ENCODE peak calls at places on chromosomes 11 and 22, in four cellular contexts. One of them, this sample, is unnamed.

GRCh38 chr11:24043842-24044241 is 453.0 kb upstream of the LUZP2 start:
- DNase-seq in fibroblast of mammary gland: no peak
- DNase-seq in IMR-90: no peak
- DNase-seq in GM13977: no peak
- DNase-seq in this sample: no peak

GRCh38 chr22:40509401-40510134 is 127.0 kb downstream of the MRTFA start:
- DNase-seq in fibroblast of mammary gland: peak
- DNase-seq in IMR-90: peak
- DNase-seq in GM13977: no peak
- DNase-seq in this sample: no peak

GRCh38 chr22:31451709-31452571 is 37.7 kb downstream of the EIF4ENIF1 start:
- DNase-seq in fibroblast of mammary gland: peak
- DNase-seq in IMR-90: peak
- DNase-seq in GM13977: peak
- DNase-seq in this sample: no peak

GRCh38 chr22:37133304-37134018 is 16.3 kb downstream of the IL2RB start:
- DNase-seq in fibroblast of mammary gland: no peak
- DNase-seq in IMR-90: no peak
- DNase-seq in GM13977: no peak
- DNase-seq in this sample: no peak

GRCh38 chr11:65391007-65391406 is 4.6 kb downstream of the FRMD8 start:
- DNase-seq in fibroblast of mammary gland: peak
- DNase-seq in IMR-90: peak
- DNase-seq in GM13977: no peak
- DNase-seq in this sample: no peak

GRCh38 chr11:71245601-71246391 is 6.6 kb downstream of the SHANK2 start:
- DNase-seq in fibroblast of mammary gland: no peak
- DNase-seq in IMR-90: no peak
- DNase-seq in GM13977: no peak
- DNase-seq in this sample: no peak

GRCh38 chr11:57493507-57494503 is 21.7 kb downstream of the SLC43A1 start:
- DNase-seq in fibroblast of mammary gland: no peak
- DNase-seq in IMR-90: peak
- DNase-seq in GM13977: peak
- DNase-seq in this sample: peak

GRCh38 chr11:19498986-19499669 is 213.5 kb upstream of the NAV2 start:
- DNase-seq in fibroblast of mammary gland: peak
- DNase-seq in IMR-90: peak
- DNase-seq in GM13977: no peak
- DNase-seq in this sample: no peak

GRCh38 chr11:71354394-71355105 is 93.6 kb downstream of the DHCR7 start:
- DNase-seq in fibroblast of mammary gland: no peak
- DNase-seq in IMR-90: no peak
- DNase-seq in GM13977: no peak
- DNase-seq in this sample: no peak

GRCh38 chr11:133064152-133064877 is 468.0 kb downstream of the OPCML start:
- DNase-seq in fibroblast of mammary gland: peak
- DNase-seq in IMR-90: peak
- DNase-seq in GM13977: no peak
- DNase-seq in this sample: peak

GRCh38 chr22:21938906-21939305 is 13.7 kb downstream of the PPM1F start:
- DNase-seq in fibroblast of mammary gland: no peak
- DNase-seq in IMR-90: no peak
- DNase-seq in GM13977: no peak
- DNase-seq in this sample: no peak

GRCh38 chr11:114064216-114064615 is 4.7 kb downstream of the ZBTB16 start:
- DNase-seq in fibroblast of mammary gland: no peak
- DNase-seq in IMR-90: no peak
- DNase-seq in GM13977: no peak
- DNase-seq in this sample: no peak

GRCh38 chr11:115391598-115391997 is 112.6 kb downstream of the CADM1 start:
- DNase-seq in fibroblast of mammary gland: no peak
- DNase-seq in IMR-90: peak
- DNase-seq in GM13977: no peak
- DNase-seq in this sample: no peak

GRCh38 chr22:19195796-19196731 is 17.5 kb upstream of the SLC25A1 start:
- DNase-seq in fibroblast of mammary gland: no peak
- DNase-seq in IMR-90: no peak
- DNase-seq in GM13977: no peak
- DNase-seq in this sample: peak

GRCh38 chr11:105177658-105178057 is 38.1 kb upstream of the CARD18 start:
- DNase-seq in fibroblast of mammary gland: peak
- DNase-seq in IMR-90: peak
- DNase-seq in GM13977: no peak
- DNase-seq in this sample: no peak

GRCh38 chr11:63829823-63830489 is 9.0 kb upstream of the MARK2 start:
- DNase-seq in fibroblast of mammary gland: peak
- DNase-seq in IMR-90: peak
- DNase-seq in GM13977: no peak
- DNase-seq in this sample: peak

GRCh38 chr11:117834838-117835443 is 10.4 kb upstream of the FXYD2 start:
- DNase-seq in fibroblast of mammary gland: no peak
- DNase-seq in IMR-90: no peak
- DNase-seq in GM13977: no peak
- DNase-seq in this sample: peak

GRCh38 chr11:98227266-98227665 is 793.5 kb upstream of the CNTN5 start:
- DNase-seq in fibroblast of mammary gland: no peak
- DNase-seq in IMR-90: no peak
- DNase-seq in GM13977: no peak
- DNase-seq in this sample: no peak
- TF ChIP-seq CTCF in fibroblast of mammary gland: no peak
- TF ChIP-seq CTCF in IMR-90: no peak
- TF ChIP-seq CTCF in GM13977: no peak
- TF ChIP-seq CTCF in this sample: no peak

GRCh38 chr22:50641696-50642607 is 14.0 kb upstream of the ARSA start:
- DNase-seq in fibroblast of mammary gland: peak
- DNase-seq in IMR-90: peak
- DNase-seq in GM13977: no peak
- DNase-seq in this sample: no peak
- TF ChIP-seq CTCF in fibroblast of mammary gland: peak
- TF ChIP-seq CTCF in IMR-90: peak
- TF ChIP-seq CTCF in GM13977: peak
- TF ChIP-seq CTCF in this sample: peak

GRCh38 chr22:46500201-46500600 is 37.2 kb downstream of the CELSR1 start:
- DNase-seq in fibroblast of mammary gland: no peak
- DNase-seq in IMR-90: no peak
- DNase-seq in GM13977: no peak
- DNase-seq in this sample: peak
- TF ChIP-seq CTCF in fibroblast of mammary gland: no peak
- TF ChIP-seq CTCF in IMR-90: no peak
- TF ChIP-seq CTCF in GM13977: no peak
- TF ChIP-seq CTCF in this sample: no peak

GRCh38 chr11:17978553-17979287 is 34.1 kb downstream of the SERGEF start:
- DNase-seq in fibroblast of mammary gland: peak
- DNase-seq in IMR-90: peak
- DNase-seq in GM13977: peak
- DNase-seq in this sample: no peak
- TF ChIP-seq CTCF in fibroblast of mammary gland: peak
- TF ChIP-seq CTCF in IMR-90: peak
- TF ChIP-seq CTCF in GM13977: peak
- TF ChIP-seq CTCF in this sample: peak

GRCh38 chr11:44973634-44974401 is 23.1 kb upstream of the TP53I11 start:
- DNase-seq in fibroblast of mammary gland: no peak
- DNase-seq in IMR-90: no peak
- DNase-seq in GM13977: no peak
- DNase-seq in this sample: no peak

GRCh38 chr11:44969853-44970252 is 19.2 kb upstream of the TP53I11 start:
- DNase-seq in fibroblast of mammary gland: no peak
- DNase-seq in IMR-90: no peak
- DNase-seq in GM13977: no peak
- DNase-seq in this sample: no peak

GRCh38 chr11:44970293-44970692 is 19.6 kb upstream of the TP53I11 start:
- DNase-seq in fibroblast of mammary gland: no peak
- DNase-seq in IMR-90: no peak
- DNase-seq in GM13977: no peak
- DNase-seq in this sample: no peak

GRCh38 chr11:44972746-44973435 is 22.2 kb upstream of the TP53I11 start:
- DNase-seq in fibroblast of mammary gland: no peak
- DNase-seq in IMR-90: no peak
- DNase-seq in GM13977: no peak
- DNase-seq in this sample: no peak

DNA sequence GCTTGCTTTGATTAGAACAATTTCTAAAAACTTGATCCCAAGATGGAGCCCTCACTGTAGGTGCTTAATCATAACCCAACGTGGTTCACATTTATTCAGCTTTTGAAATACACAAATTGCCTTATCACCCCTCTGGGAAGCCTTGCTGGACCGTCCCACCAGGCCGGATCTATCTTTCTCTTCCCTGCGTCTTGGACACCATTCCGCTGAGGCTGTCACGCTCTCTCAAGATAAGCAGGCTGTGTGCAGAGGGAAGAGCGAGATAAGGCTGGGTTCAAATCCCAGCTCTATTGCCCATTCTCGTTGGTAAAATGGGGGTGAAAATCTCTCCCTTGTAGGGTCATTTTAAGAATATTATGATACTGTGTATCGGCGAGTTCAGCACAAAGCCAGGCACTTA is 20.5 kb upstream of the TP53I11 start:
- DNase-seq in fibroblast of mammary gland: no peak
- DNase-seq in IMR-90: no peak
- DNase-seq in GM13977: no peak
- DNase-seq in this sample: no peak
- TF ChIP-seq CTCF in fibroblast of mammary gland: no peak
- TF ChIP-seq CTCF in IMR-90: no peak
- TF ChIP-seq CTCF in GM13977: no peak
- TF ChIP-seq CTCF in this sample: no peak

DNA sequence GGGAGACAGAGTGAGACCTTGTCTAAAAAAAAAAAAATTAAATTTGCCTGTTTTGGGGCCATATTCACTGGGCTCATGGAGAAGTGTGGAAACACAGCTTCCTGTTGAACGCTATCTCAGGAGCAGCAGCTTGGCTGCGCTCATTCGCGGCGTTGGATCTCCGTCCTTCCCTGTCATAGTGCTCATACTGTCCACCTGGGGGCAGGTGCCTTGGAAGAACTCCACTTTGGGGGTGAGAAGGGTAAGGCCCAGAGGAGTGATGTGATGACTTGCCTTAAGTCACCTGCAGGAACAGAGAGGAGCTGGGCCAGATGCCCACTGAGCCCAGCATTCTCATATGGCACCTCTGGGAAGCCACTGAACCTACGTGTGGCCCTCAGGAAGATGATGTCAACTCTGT is 82.8 kb downstream of the CABIN1 start:
- DNase-seq in fibroblast of mammary gland: no peak
- DNase-seq in IMR-90: no peak
- DNase-seq in GM13977: no peak
- DNase-seq in this sample: peak
- TF ChIP-seq CTCF in fibroblast of mammary gland: no peak
- TF ChIP-seq CTCF in IMR-90: peak
- TF ChIP-seq CTCF in GM13977: no peak
- TF ChIP-seq CTCF in this sample: no peak

DNA sequence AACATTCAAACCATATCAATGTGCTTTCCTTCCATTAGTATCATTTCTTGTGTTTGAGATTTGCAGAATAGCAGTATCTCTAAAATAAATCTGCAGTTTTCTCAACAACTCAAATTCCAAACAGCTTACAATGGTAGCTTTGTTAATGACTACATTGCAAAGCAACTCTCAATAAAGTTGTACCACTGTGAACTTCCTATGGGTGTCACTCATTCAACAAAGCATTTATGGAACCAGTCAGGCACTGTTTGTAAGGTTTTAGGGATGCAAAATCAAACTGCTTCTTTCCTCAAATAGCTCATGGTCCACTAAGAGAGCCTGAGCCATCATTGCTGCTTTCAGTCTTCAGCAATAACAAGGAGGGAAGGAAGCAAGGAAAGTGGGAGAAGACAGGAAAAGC is 91.0 kb downstream of the CCDC83 start:
- DNase-seq in fibroblast of mammary gland: no peak
- DNase-seq in IMR-90: peak
- DNase-seq in GM13977: no peak
- DNase-seq in this sample: no peak
- TF ChIP-seq CTCF in fibroblast of mammary gland: no peak
- TF ChIP-seq CTCF in IMR-90: no peak
- TF ChIP-seq CTCF in GM13977: no peak
- TF ChIP-seq CTCF in this sample: no peak

GRCh38 chr11:125429174-125429707 is 66.8 kb downstream of the FEZ1 start:
- DNase-seq in fibroblast of mammary gland: peak
- DNase-seq in IMR-90: peak
- DNase-seq in GM13977: peak
- DNase-seq in this sample: no peak
- TF ChIP-seq CTCF in fibroblast of mammary gland: peak
- TF ChIP-seq CTCF in IMR-90: peak
- TF ChIP-seq CTCF in GM13977: peak
- TF ChIP-seq CTCF in this sample: peak

DNA sequence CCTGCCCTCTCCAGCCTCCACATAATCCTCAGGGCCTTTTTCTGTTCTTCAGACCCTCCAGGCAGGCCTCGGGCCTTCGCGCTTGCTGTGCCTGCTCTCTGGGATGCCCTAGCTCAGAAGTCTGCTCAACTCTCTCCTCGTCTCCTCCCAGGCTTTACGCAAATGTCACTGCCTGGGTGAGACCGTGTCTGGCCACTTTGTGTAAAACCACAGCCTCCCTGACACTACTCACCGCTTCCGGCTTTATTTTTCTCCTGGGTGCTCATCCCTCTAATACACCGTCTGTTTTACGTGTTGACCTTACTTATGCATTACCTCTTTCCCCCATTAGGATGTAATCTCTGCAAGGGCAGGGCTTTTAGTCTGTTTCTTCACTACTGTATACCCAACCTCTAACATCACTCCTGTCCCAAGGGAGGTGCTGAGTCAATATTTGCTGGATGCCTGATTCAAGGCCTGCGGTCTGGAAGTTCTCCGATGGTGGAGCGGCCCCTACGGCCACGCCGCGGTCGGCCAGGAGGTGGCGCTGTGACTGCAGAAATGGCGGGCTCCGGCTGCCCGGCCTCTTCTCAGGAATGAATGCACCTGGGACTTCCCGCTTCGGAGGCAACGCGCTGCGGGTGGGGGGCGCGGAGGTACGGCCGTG is 58.2 kb upstream of the THY1 start:
- DNase-seq in fibroblast of mammary gland: peak
- DNase-seq in IMR-90: peak
- DNase-seq in GM13977: peak
- DNase-seq in this sample: peak
- TF ChIP-seq CTCF in fibroblast of mammary gland: peak
- TF ChIP-seq CTCF in IMR-90: peak
- TF ChIP-seq CTCF in GM13977: peak
- TF ChIP-seq CTCF in this sample: peak

DNA sequence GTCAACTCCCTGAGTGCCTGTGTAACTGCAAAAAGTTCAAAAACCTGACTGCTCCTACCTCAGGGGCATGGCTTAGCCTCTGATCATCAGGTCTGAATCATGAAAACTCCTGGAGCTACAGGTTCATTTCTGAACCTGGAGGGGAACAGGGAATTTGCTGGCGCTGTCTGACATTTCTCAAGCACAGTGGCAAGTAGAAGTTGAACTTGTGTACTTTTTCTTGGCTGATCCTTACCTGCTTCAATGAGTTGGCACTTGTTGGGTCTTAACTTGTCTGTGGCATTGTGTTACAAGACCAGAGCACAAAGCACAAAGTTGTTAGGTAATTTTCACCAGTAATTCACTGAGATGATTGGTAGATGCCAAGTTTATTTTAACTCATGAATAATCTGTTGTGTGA is 3.3 kb downstream of the TMEM109 start:
- DNase-seq in fibroblast of mammary gland: no peak
- DNase-seq in IMR-90: no peak
- DNase-seq in GM13977: no peak
- DNase-seq in this sample: no peak
- TF ChIP-seq CTCF in fibroblast of mammary gland: no peak
- TF ChIP-seq CTCF in IMR-90: no peak
- TF ChIP-seq CTCF in GM13977: no peak
- TF ChIP-seq CTCF in this sample: no peak